ENCODE peak calls at places on chromosomes 11 and 22, in nine cellular contexts. Q is PC-3; D is endothelial cell; T is coronary artery; G is psoas muscle; J is GM04504; L is epithelial cell of esophagus; U is H4; H is stimulated activated CD8-positive, alpha-beta memory T cell treated with anti-CD3 and anti-CD28 coated beads, Interleukin-4, amount 100 ng/mL, for 24 hours. I is an unnamed sample.

GRCh38 chr11:100932474-100933100 is 197.0 kb downstream of the PGR start:
- DNase-seq in Q (peak), D (no peak), T (no peak), G (no peak), J (no peak), L (peak), U (peak), H (no peak), I (peak)

GRCh38 chr11:16606784-16607674 is 131.4 kb upstream of the C11orf58 start:
- DNase-seq in Q (no peak), D (peak), T (no peak), G (peak), J (no peak), L (peak), U (no peak), H (no peak), I (no peak)

GRCh38 chr11:130163346-130164220 is 4.0 kb downstream of the ST14 start:
- DNase-seq in Q (peak), D (no peak), T (peak), G (no peak), J (no peak), L (no peak), U (no peak), H (no peak), I (no peak)

GRCh38 chr11:115759622-115760527 is 255.7 kb upstream of the CADM1 start:
- DNase-seq in Q (no peak), D (peak), T (no peak), G (peak), J (no peak), L (no peak), U (no peak), H (no peak), I (no peak)

GRCh38 chr11:116641561-116642045 is 131.2 kb downstream of the BUD13 start:
- DNase-seq in Q (peak), D (peak), T (peak), G (no peak), J (no peak), L (peak), U (peak), H (no peak), I (peak)

GRCh38 chr11:16034074-16034473 is 322.3 kb downstream of the SOX6 start:
- DNase-seq in Q (no peak), D (no peak), T (no peak), G (no peak), J (no peak), L (no peak), U (no peak), H (no peak), I (no peak)

GRCh38 chr22:40055143-40055926 is 60.6 kb downstream of the FAM83F start:
- DNase-seq in Q (no peak), D (no peak), T (no peak), G (no peak), J (no peak), L (peak), U (no peak), H (no peak), I (no peak)

GRCh38 chr22:29742319-29742718 is 22.5 kb downstream of the CABP7 start:
- DNase-seq in Q (no peak), D (no peak), T (no peak), G (no peak), J (no peak), L (no peak), U (no peak), H (no peak), I (no peak)

GRCh38 chr11:30908272-30908671 is 322.1 kb upstream of the MPPED2 start:
- DNase-seq in Q (no peak), D (no peak), T (no peak), G (no peak), J (no peak), L (no peak), U (no peak), H (no peak), I (no peak)

GRCh38 chr11:57763568-57763967 is 2.0 kb downstream of the CTNND1 start:
- DNase-seq in Q (peak), D (no peak), T (no peak), G (no peak), J (no peak), L (peak), U (peak), H (no peak), I (no peak)

GRCh38 chr11:34653851-34654490 is 33.1 kb downstream of the EHF start:
- DNase-seq in Q (peak), D (no peak), T (no peak), G (peak), J (peak), L (peak), U (peak), H (no peak), I (peak)

GRCh38 chr22:24875862-24876506 is 70.0 kb downstream of the SGSM1 start:
- DNase-seq in Q (peak), D (peak), T (no peak), G (no peak), J (no peak), L (peak), U (no peak), H (no peak), I (peak)

GRCh38 chr22:45262931-45263789 is 21.6 kb upstream of the UPK3A start:
- DNase-seq in Q (no peak), D (no peak), T (no peak), G (peak), J (no peak), L (no peak), U (no peak), H (no peak), I (peak)

GRCh38 chr11:126914166-126914565 is 86.4 kb downstream of the KIRREL3 start:
- DNase-seq in Q (no peak), D (no peak), T (no peak), G (no peak), J (no peak), L (no peak), U (no peak), H (no peak), I (no peak)

GRCh38 chr11:6249822-6250555 is 9.6 kb upstream of the CCKBR start:
- DNase-seq in Q (peak), D (no peak), T (peak), G (peak), J (no peak), L (peak), U (peak), H (no peak), I (no peak)

GRCh38 chr11:86608251-86608799 is 64.1 kb downstream of the ME3 start:
- DNase-seq in Q (peak), D (peak), T (no peak), G (peak), J (peak), L (peak), U (peak), H (no peak), I (peak)

GRCh38 chr11:120304526-120304925 is 20.6 kb upstream of the TLCD5 start:
- DNase-seq in Q (peak), D (no peak), T (no peak), G (no peak), J (no peak), L (peak), U (peak), H (no peak), I (no peak)

GRCh38 chr11:64121637-64122410 is 44.1 kb downstream of the MACROD1 start:
- DNase-seq in Q (peak), D (no peak), T (no peak), G (no peak), J (peak), L (peak), U (peak), H (no peak), I (no peak)

GRCh38 chr22:38953577-38954413 is 3.6 kb upstream of the APOBEC3A start:
- DNase-seq in Q (peak), D (no peak), T (no peak), G (no peak), J (no peak), L (peak), U (no peak), H (peak), I (no peak)

GRCh38 chr22:27734066-27734465 is 67.5 kb downstream of the MN1 start:
- DNase-seq in Q (no peak), D (no peak), T (no peak), G (no peak), J (no peak), L (no peak), U (no peak), H (no peak), I (no peak)

GRCh38 chr11:64263947-64264317 is 12.6 kb downstream of the PLCB3 start:
- DNase-seq in Q (no peak), D (no peak), T (no peak), G (no peak), J (no peak), L (no peak), U (no peak), H (no peak), I (no peak)

GRCh38 chr11:118090545-118091162 is 3.9 kb upstream of the SMIM35 start:
- DNase-seq in Q (no peak), D (no peak), T (no peak), G (peak), J (no peak), L (peak), U (no peak), H (no peak), I (no peak)

GRCh38 chr11:78203184-78203583 is 14.5 kb downstream of the USP35 start:
- DNase-seq in Q (no peak), D (no peak), T (no peak), G (no peak), J (no peak), L (no peak), U (no peak), H (no peak), I (peak)

GRCh38 chr22:32987081-32987631 is 71.0 kb downstream of the SYN3 start:
- DNase-seq in Q (no peak), D (no peak), T (no peak), G (no peak), J (no peak), L (peak), U (peak), H (no peak), I (no peak)

GRCh38 chr11:67372993-67373915 is at the start of gene CLCF1:
- DNase-seq in Q (peak), D (peak), T (no peak), G (peak), J (peak), L (peak), U (peak), H (peak), I (peak)

GRCh38 chr11:60657880-60658279 is 41.5 kb upstream of the MS4A8 start:
- DNase-seq in Q (no peak), D (no peak), T (no peak), G (no peak), J (no peak), L (no peak), U (no peak), H (no peak), I (no peak)

GRCh38 chr11:44680982-44681597 is 45.7 kb upstream of the TSPAN18 start:
- DNase-seq in Q (peak), D (no peak), T (no peak), G (no peak), J (no peak), L (peak), U (peak), H (peak), I (no peak)

GRCh38 chr11:115276799-115277198 is 227.4 kb downstream of the CADM1 start:
- DNase-seq in Q (no peak), D (no peak), T (no peak), G (no peak), J (no peak), L (no peak), U (no peak), H (no peak), I (no peak)

GRCh38 chr22:38184788-38185187 is 3.2 kb upstream of the PLA2G6 start:
- DNase-seq in Q (no peak), D (no peak), T (no peak), G (peak), J (no peak), L (no peak), U (no peak), H (no peak), I (no peak)

GRCh38 chr22:30234786-30235470 is 11.6 kb downstream of the LIF start:
- DNase-seq in Q (no peak), D (no peak), T (no peak), G (no peak), J (no peak), L (no peak), U (peak), H (no peak), I (no peak)

GRCh38 chr11:1948389-1948788 is 1.3 kb downstream of the MRPL23 start:
- DNase-seq in Q (no peak), D (no peak), T (no peak), G (peak), J (no peak), L (no peak), U (no peak), H (no peak), I (no peak)